ENCODE peak calls at places on chromosomes 7 and 10, in five cellular contexts. P, E, S, U and L are unnamed samples.

GRCh38 chr10:129360046-129360445 is 107.0 kb upstream of the MGMT start:
- DNase-seq in P (no peak), S (no peak), E (no peak), U (no peak), L (no peak)

GRCh38 chr7:85682819-85683218 is 496.0 kb upstream of the SEMA3D start:
- DNase-seq in P (peak), S (no peak), E (no peak), U (peak), L (no peak)

GRCh38 chr7:16089801-16090200 is 331.5 kb downstream of the CRPPA start:
- DNase-seq in E (no peak), U (no peak), P (no peak), S (no peak), L (peak)

GRCh38 chr7:5173490-5173889 is 16.5 kb upstream of the WIPI2 start:
- DNase-seq in S (no peak), P (no peak), E (no peak), U (no peak), L (no peak)

GRCh38 chr10:23198940-23199767 is 7.0 kb downstream of the PTF1A start:
- DNase-seq in U (no peak), E (no peak), P (no peak), S (no peak), L (peak)

GRCh38 chr10:97154789-97155188 is 31.0 kb downstream of the SLIT1 start:
- DNase-seq in E (no peak), U (no peak), P (no peak), S (no peak), L (no peak)

GRCh38 chr10:78045237-78045636 is 11.6 kb downstream of the RPS24 start:
- DNase-seq in U (no peak), P (no peak), E (no peak), S (no peak), L (no peak)

GRCh38 chr7:150401861-150402631 is 22.9 kb downstream of the ZNF775 start:
- DNase-seq in S (no peak), P (no peak), U (no peak), E (no peak), L (peak)

GRCh38 chr10:12164085-12164484 is 31.6 kb downstream of the NUDT5 start:
- DNase-seq in E (no peak), P (no peak), U (no peak), S (no peak), L (no peak)

GRCh38 chr10:113187066-113187777 is 237.2 kb downstream of the TCF7L2 start:
- DNase-seq in E (no peak), P (peak), S (no peak), U (peak), L (peak)

GRCh38 chr10:124048371-124049290 is 44.8 kb downstream of the CHST15 start:
- DNase-seq in E (no peak), S (no peak), U (peak), P (no peak), L (no peak)

GRCh38 chr10:101666025-101666424 is 28.9 kb downstream of the FBXW4 start:
- DNase-seq in U (no peak), S (no peak), P (no peak), E (no peak), L (no peak)

GRCh38 chr7:75795831-75796285 is 17.7 kb downstream of the CCL24 start:
- DNase-seq in E (no peak), P (peak), S (no peak), U (no peak), L (no peak)

GRCh38 chr7:70738486-70738885 is 393.5 kb upstream of the GALNT17 start:
- DNase-seq in E (no peak), P (no peak), S (no peak), U (no peak), L (no peak)

GRCh38 chr10:111128331-111129167 is 51.7 kb downstream of the ADRA2A start:
- DNase-seq in P (peak), U (peak), E (no peak), S (no peak), L (peak)

GRCh38 chr7:84100866-84101265 is 93.7 kb downstream of the SEMA3A start:
- DNase-seq in S (no peak), P (peak), E (no peak), U (peak), L (no peak)

GRCh38 chr7:88306590-88307048 is at the start of gene STEAP4:
- DNase-seq in S (no peak), U (peak), P (peak), E (no peak), L (peak)

GRCh38 chr7:149865437-149865836 is 8.3 kb upstream of the ATP6V0E2 start:
- DNase-seq in U (no peak), S (peak), E (no peak), P (peak), L (no peak)

GRCh38 chr10:49312291-49312869 is 13.4 kb downstream of the C10orf71 start:
- DNase-seq in E (no peak), S (no peak), U (no peak), P (no peak), L (peak)

GRCh38 chr7:149873968-149874643 is at the start of gene ATP6V0E2:
- DNase-seq in S (no peak), U (no peak), E (no peak), P (no peak), L (no peak)

GRCh38 chr7:135976312-135977019 is 693 bp downstream of the MTPN start:
- DNase-seq in S (peak), P (no peak), U (no peak), E (no peak), L (no peak)

GRCh38 chr7:30992414-30992813 is 28.7 kb downstream of the GHRHR start:
- DNase-seq in U (no peak), E (peak), P (no peak), S (no peak), L (no peak)

GRCh38 chr7:26668821-26669220 is 195.6 kb downstream of the SKAP2 start:
- DNase-seq in U (peak), P (no peak), E (no peak), S (no peak), L (no peak)

GRCh38 chr10:86556933-86557649 is 35.5 kb upstream of the WAPL start:
- DNase-seq in E (no peak), P (no peak), S (no peak), U (no peak), L (no peak)

GRCh38 chr10:78774614-78774998 is 294.2 kb upstream of the ZMIZ1 start:
- DNase-seq in P (no peak), E (no peak), S (no peak), U (no peak), L (no peak)

GRCh38 chr7:137694405-137694804 is 152.4 kb downstream of the DGKI start:
- DNase-seq in E (no peak), S (no peak), U (peak), P (no peak), L (no peak)

GRCh38 chr10:73522263-73522662 is 26.4 kb upstream of the PPP3CB start:
- DNase-seq in S (no peak), E (no peak), P (peak), U (no peak), L (no peak)

GRCh38 chr7:47531584-47532492 is 50.1 kb downstream of the TNS3 start:
- DNase-seq in E (no peak), U (no peak), S (no peak), P (no peak), L (peak)

GRCh38 chr10:28839600-28840007 is 162.3 kb downstream of the BAMBI start:
- DNase-seq in E (no peak), S (no peak), P (peak), U (peak), L (peak)

GRCh38 chr10:86269332-86269731 is 97.3 kb downstream of the GRID1 start:
- DNase-seq in P (no peak), U (no peak), E (no peak), S (no peak), L (peak)